ENCODE peak calls at places on chromosomes 1 and 21, in ten cellular contexts. One of them, this sample, is unnamed.
A peak's percentile ranks its signal among the peaks of the same experiment; 100 is the strongest.

GRCh38 chr1:186183970-186184628 is 191.0 kb downstream of the TPR start:
- DNase-seq in left ventricle myocardium inferior: no peak
- DNase-seq in heart right ventricle: no peak
- DNase-seq in sigmoid colon: no peak
- DNase-seq in BE2C: no peak
- DNase-seq in endodermal cell: no peak
- DNase-seq in body of pancreas: no peak
- DNase-seq in CD8-positive, alpha-beta memory T cell: no peak
- DNase-seq in thyroid gland: no peak
- DNase-seq in iPS DF 6.9: no peak
- DNase-seq in this sample: no peak

GRCh38 chr1:47701741-47702515 is 264.1 kb downstream of the FOXD2 start:
- DNase-seq in left ventricle myocardium inferior: no peak
- DNase-seq in heart right ventricle: no peak
- DNase-seq in sigmoid colon: no peak
- DNase-seq in BE2C: no peak
- DNase-seq in endodermal cell: no peak
- DNase-seq in body of pancreas: no peak
- DNase-seq in CD8-positive, alpha-beta memory T cell: no peak
- DNase-seq in thyroid gland: no peak
- DNase-seq in iPS DF 6.9: no peak
- DNase-seq in this sample: no peak

GRCh38 chr1:98051065-98051675 is 130.3 kb upstream of the DPYD start:
- DNase-seq in left ventricle myocardium inferior: peak; percentile 45
- DNase-seq in heart right ventricle: peak; percentile 36
- DNase-seq in sigmoid colon: no peak
- DNase-seq in BE2C: peak; percentile 82
- DNase-seq in endodermal cell: peak; percentile 92
- DNase-seq in body of pancreas: peak; percentile 74
- DNase-seq in CD8-positive, alpha-beta memory T cell: peak; percentile 75
- DNase-seq in thyroid gland: peak; percentile 53
- DNase-seq in iPS DF 6.9: no peak
- DNase-seq in this sample: peak; percentile 87

GRCh38 chr1:21919520-21919919 is 17.6 kb downstream of the HSPG2 start:
- DNase-seq in left ventricle myocardium inferior: no peak
- DNase-seq in heart right ventricle: no peak
- DNase-seq in sigmoid colon: no peak
- DNase-seq in BE2C: no peak
- DNase-seq in endodermal cell: no peak
- DNase-seq in body of pancreas: peak; percentile 17
- DNase-seq in CD8-positive, alpha-beta memory T cell: no peak
- DNase-seq in thyroid gland: no peak
- DNase-seq in iPS DF 6.9: no peak
- DNase-seq in this sample: no peak

GRCh38 chr1:41109316-41110263 is 88.1 kb upstream of the SLFNL1 start:
- DNase-seq in left ventricle myocardium inferior: no peak
- DNase-seq in heart right ventricle: no peak
- DNase-seq in sigmoid colon: peak; percentile 85
- DNase-seq in BE2C: peak; percentile 11
- DNase-seq in endodermal cell: no peak
- DNase-seq in body of pancreas: peak; percentile 81
- DNase-seq in CD8-positive, alpha-beta memory T cell: no peak
- DNase-seq in thyroid gland: peak; percentile 54
- DNase-seq in iPS DF 6.9: no peak
- DNase-seq in this sample: peak; percentile 32

GRCh38 chr1:9413143-9413876 is 120.6 kb downstream of the SPSB1 start:
- DNase-seq in left ventricle myocardium inferior: peak; percentile 55
- DNase-seq in heart right ventricle: peak; percentile 64
- DNase-seq in sigmoid colon: peak; percentile 89
- DNase-seq in BE2C: no peak
- DNase-seq in endodermal cell: peak; percentile 84
- DNase-seq in body of pancreas: peak; percentile 83
- DNase-seq in CD8-positive, alpha-beta memory T cell: peak; percentile 51
- DNase-seq in thyroid gland: peak; percentile 83
- DNase-seq in iPS DF 6.9: no peak
- DNase-seq in this sample: peak; percentile 59

GRCh38 chr21:45102391-45102932 is 28.1 kb downstream of the ADARB1 start:
- DNase-seq in left ventricle myocardium inferior: no peak
- DNase-seq in heart right ventricle: no peak
- DNase-seq in sigmoid colon: no peak
- DNase-seq in BE2C: no peak
- DNase-seq in endodermal cell: no peak
- DNase-seq in body of pancreas: peak; percentile 34
- DNase-seq in CD8-positive, alpha-beta memory T cell: no peak
- DNase-seq in thyroid gland: no peak
- DNase-seq in iPS DF 6.9: no peak
- DNase-seq in this sample: no peak

GRCh38 chr21:15638856-15639549 is 90.8 kb upstream of the USP25 start:
- DNase-seq in left ventricle myocardium inferior: no peak
- DNase-seq in heart right ventricle: no peak
- DNase-seq in sigmoid colon: no peak
- DNase-seq in BE2C: no peak
- DNase-seq in endodermal cell: no peak
- DNase-seq in body of pancreas: peak; percentile 94
- DNase-seq in CD8-positive, alpha-beta memory T cell: no peak
- DNase-seq in thyroid gland: peak; percentile 95
- DNase-seq in iPS DF 6.9: no peak
- DNase-seq in this sample: no peak

DNA sequence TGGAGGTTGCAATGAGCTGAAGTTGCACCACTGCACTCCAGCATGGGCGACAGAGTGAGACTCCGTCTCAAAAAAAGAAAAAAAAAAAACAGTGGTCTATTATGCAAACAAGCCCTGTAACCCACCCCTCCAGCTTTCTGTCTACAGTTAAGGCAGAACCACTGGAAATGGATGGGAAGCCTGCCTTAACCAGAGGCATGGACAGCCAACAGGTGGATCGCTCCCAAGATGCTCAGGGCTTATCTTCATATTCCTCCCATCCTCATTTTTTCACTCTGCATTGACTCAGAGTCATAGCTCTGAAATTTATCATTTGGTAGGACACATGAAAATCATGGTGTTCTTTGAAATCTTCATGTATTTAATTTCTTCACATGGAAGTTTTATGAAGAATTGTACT is 8.7 kb downstream of the MTFR1L start:
- DNase-seq in left ventricle myocardium inferior: no peak
- DNase-seq in heart right ventricle: no peak
- DNase-seq in sigmoid colon: no peak
- DNase-seq in BE2C: no peak
- DNase-seq in endodermal cell: no peak
- DNase-seq in body of pancreas: no peak
- DNase-seq in CD8-positive, alpha-beta memory T cell: no peak
- DNase-seq in thyroid gland: no peak
- DNase-seq in iPS DF 6.9: no peak
- DNase-seq in this sample: no peak
- H3K36me3 ChIP-seq in left ventricle myocardium inferior: peaks cover 87% of the 10 kb centered on the region
- H3K36me3 ChIP-seq in heart right ventricle: peaks cover 89% of the 10 kb centered on the region
- H3K36me3 ChIP-seq in sigmoid colon: peaks cover 79% of the 10 kb centered on the region
- H3K36me3 ChIP-seq in BE2C: peaks cover 14% of the 10 kb centered on the region
- H3K36me3 ChIP-seq in endodermal cell: peaks cover 57% of the 10 kb centered on the region
- H3K36me3 ChIP-seq in body of pancreas: peaks cover 2% of the 10 kb centered on the region
- H3K36me3 ChIP-seq in CD8-positive, alpha-beta memory T cell: peaks cover 48% of the 10 kb centered on the region
- H3K36me3 ChIP-seq in thyroid gland: peaks cover 70% of the 10 kb centered on the region
- H3K36me3 ChIP-seq in iPS DF 6.9: peaks cover 24% of the 10 kb centered on the region
- H3K36me3 ChIP-seq in this sample: peaks cover 30% of the 10 kb centered on the region

GRCh38 chr1:203703586-203703985 is 61.4 kb upstream of the LAX1 start:
- DNase-seq in left ventricle myocardium inferior: no peak
- DNase-seq in heart right ventricle: no peak
- DNase-seq in sigmoid colon: no peak
- DNase-seq in BE2C: no peak
- DNase-seq in endodermal cell: no peak
- DNase-seq in body of pancreas: no peak
- DNase-seq in CD8-positive, alpha-beta memory T cell: no peak
- DNase-seq in thyroid gland: no peak
- DNase-seq in iPS DF 6.9: no peak
- DNase-seq in this sample: no peak

GRCh38 chr1:203701606-203702005 is 63.4 kb upstream of the LAX1 start:
- DNase-seq in left ventricle myocardium inferior: no peak
- DNase-seq in heart right ventricle: no peak
- DNase-seq in sigmoid colon: no peak
- DNase-seq in BE2C: no peak
- DNase-seq in endodermal cell: no peak
- DNase-seq in body of pancreas: no peak
- DNase-seq in CD8-positive, alpha-beta memory T cell: no peak
- DNase-seq in thyroid gland: no peak
- DNase-seq in iPS DF 6.9: no peak
- DNase-seq in this sample: no peak

GRCh38 chr1:203706444-203706843 is 58.5 kb upstream of the LAX1 start:
- DNase-seq in left ventricle myocardium inferior: no peak
- DNase-seq in heart right ventricle: no peak
- DNase-seq in sigmoid colon: no peak
- DNase-seq in BE2C: no peak
- DNase-seq in endodermal cell: no peak
- DNase-seq in body of pancreas: no peak
- DNase-seq in CD8-positive, alpha-beta memory T cell: no peak
- DNase-seq in thyroid gland: no peak
- DNase-seq in iPS DF 6.9: no peak
- DNase-seq in this sample: no peak

GRCh38 chr1:203702130-203702577 is 62.8 kb upstream of the LAX1 start:
- DNase-seq in left ventricle myocardium inferior: no peak
- DNase-seq in heart right ventricle: no peak
- DNase-seq in sigmoid colon: peak; percentile 76
- DNase-seq in BE2C: peak; percentile 59
- DNase-seq in endodermal cell: peak; percentile 92
- DNase-seq in body of pancreas: peak; percentile 49
- DNase-seq in CD8-positive, alpha-beta memory T cell: peak; percentile 69
- DNase-seq in thyroid gland: peak; percentile 62
- DNase-seq in iPS DF 6.9: peak; percentile 75
- DNase-seq in this sample: peak; percentile 76

DNA sequence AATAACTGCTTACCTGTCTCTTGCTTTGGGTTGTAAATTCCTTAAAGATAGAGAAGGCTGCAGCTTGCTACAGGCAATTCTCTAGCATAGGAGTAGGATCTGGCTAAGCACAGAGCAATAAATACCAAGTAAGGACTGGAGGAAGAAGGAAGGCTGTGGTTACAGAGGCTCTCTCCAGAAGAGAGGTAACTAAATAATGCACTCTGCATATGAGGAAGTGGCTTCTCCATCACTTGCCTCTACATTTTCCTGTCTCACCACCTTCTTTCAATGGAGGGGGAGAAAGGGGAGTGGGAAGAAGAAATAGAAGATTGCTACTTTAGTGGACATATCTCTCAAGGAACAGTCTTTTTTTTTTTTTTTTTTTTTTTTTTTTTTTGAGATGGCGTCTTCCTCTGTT is 60.9 kb upstream of the LAX1 start:
- DNase-seq in left ventricle myocardium inferior: no peak
- DNase-seq in heart right ventricle: no peak
- DNase-seq in sigmoid colon: no peak
- DNase-seq in BE2C: no peak
- DNase-seq in endodermal cell: no peak
- DNase-seq in body of pancreas: no peak
- DNase-seq in CD8-positive, alpha-beta memory T cell: no peak
- DNase-seq in thyroid gland: no peak
- DNase-seq in iPS DF 6.9: no peak
- DNase-seq in this sample: no peak
- H3K36me3 ChIP-seq in left ventricle myocardium inferior: peaks cover 100% of the 10 kb centered on the region
- H3K36me3 ChIP-seq in heart right ventricle: peaks cover 100% of the 10 kb centered on the region
- H3K36me3 ChIP-seq in sigmoid colon: peaks cover 55% of the 10 kb centered on the region
- H3K36me3 ChIP-seq in BE2C: no peaks in the 10 kb centered on the region
- H3K36me3 ChIP-seq in endodermal cell: peaks cover 80% of the 10 kb centered on the region
- H3K36me3 ChIP-seq in body of pancreas: peaks cover 28% of the 10 kb centered on the region
- H3K36me3 ChIP-seq in CD8-positive, alpha-beta memory T cell: peaks cover 63% of the 10 kb centered on the region
- H3K36me3 ChIP-seq in thyroid gland: peaks cover 31% of the 10 kb centered on the region
- H3K36me3 ChIP-seq in iPS DF 6.9: no peaks in the 10 kb centered on the region
- H3K36me3 ChIP-seq in this sample: no peaks in the 10 kb centered on the region

DNA sequence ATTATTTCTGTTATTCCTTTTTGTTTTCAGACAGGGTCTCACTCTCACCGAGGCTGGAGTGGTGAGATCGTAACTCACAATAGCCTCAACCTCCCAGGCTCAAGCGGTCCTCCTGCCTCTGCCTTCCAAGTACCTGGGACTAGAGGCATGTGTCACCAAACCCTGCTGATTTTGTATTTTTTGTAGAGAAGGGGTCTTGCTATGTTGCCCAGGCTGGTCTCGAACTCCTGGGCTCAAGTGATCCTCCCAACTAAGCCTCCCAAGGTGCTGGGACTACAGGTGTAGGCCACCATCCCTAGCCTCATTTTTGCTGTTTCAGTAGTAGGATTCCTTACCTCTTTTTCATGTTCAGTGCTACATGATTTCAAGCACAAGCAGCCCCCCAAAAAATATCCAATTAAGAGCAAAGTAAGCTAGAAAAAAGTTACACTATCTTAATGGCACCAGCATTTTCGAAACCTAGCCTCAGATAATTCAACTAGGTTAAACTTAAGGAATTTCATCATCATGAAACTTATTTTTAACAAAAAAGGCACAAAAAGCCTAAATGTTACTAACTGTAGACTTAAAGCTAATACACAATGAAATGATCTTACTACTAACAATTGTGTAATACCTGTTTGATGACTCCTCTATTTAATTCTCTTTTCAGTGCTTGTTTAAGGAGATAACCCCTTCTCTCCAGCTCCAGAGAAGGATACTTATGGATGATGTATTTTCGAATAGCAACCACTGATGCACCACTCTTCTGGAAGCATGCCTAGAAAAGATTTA is 16.6 kb downstream of the HP1BP3 start:
- DNase-seq in left ventricle myocardium inferior: no peak
- DNase-seq in heart right ventricle: no peak
- DNase-seq in sigmoid colon: no peak
- DNase-seq in BE2C: no peak
- DNase-seq in endodermal cell: no peak
- DNase-seq in body of pancreas: no peak
- DNase-seq in CD8-positive, alpha-beta memory T cell: no peak
- DNase-seq in thyroid gland: no peak
- DNase-seq in iPS DF 6.9: no peak
- DNase-seq in this sample: no peak
- H3K36me3 ChIP-seq in left ventricle myocardium inferior: peaks cover 99% of the 10 kb centered on the region
- H3K36me3 ChIP-seq in heart right ventricle: peaks cover 100% of the 10 kb centered on the region
- H3K36me3 ChIP-seq in sigmoid colon: peaks cover 65% of the 10 kb centered on the region
- H3K36me3 ChIP-seq in BE2C: peaks cover 49% of the 10 kb centered on the region
- H3K36me3 ChIP-seq in endodermal cell: peaks cover 95% of the 10 kb centered on the region
- H3K36me3 ChIP-seq in body of pancreas: peaks cover 59% of the 10 kb centered on the region
- H3K36me3 ChIP-seq in CD8-positive, alpha-beta memory T cell: peaks cover 77% of the 10 kb centered on the region
- H3K36me3 ChIP-seq in thyroid gland: peaks cover 49% of the 10 kb centered on the region
- H3K36me3 ChIP-seq in iPS DF 6.9: peaks cover 23% of the 10 kb centered on the region
- H3K36me3 ChIP-seq in this sample: peaks cover 6% of the 10 kb centered on the region

DNA sequence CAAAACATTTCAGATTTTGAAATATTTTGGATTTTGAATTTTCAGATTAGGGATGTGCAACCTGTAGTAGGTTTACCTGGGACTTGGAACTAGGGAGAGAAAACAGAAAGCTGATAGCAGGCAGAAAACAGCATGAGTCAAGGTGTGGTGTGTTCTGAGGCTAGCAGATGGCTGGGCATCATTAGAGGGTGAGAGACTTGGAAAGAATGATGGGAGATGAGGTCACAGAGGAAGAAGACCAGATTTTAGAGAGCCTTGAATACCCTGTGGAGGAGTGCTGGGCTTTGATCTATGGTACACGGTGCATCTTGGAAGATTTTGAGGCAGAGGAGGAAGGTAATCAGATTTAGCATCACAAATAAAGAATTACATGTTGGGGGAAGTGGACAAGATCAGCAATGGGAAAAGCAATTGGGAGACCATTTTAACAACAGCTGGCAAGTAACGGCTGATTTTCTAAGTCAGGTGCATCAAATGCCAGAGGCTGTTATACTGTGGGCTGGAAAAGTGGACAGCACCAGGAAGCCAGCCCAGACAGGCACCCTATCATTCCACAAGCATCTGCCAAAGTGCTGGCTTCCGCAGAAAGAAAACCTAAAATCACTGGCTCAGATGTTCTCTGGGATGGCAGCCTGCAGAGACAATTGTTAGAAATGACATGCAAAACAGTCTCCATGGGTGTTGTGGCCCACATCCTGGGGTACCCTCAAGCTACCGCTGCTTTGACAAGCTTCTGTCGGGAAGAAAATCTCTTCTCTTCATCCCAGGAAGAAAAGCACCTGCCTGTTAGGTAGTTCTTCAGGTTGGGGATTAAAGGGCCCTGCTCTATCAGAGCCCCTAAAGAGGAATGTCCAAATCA is 30.9 kb upstream of the CAMK1G start:
- DNase-seq in left ventricle myocardium inferior: no peak
- DNase-seq in heart right ventricle: no peak
- DNase-seq in sigmoid colon: no peak
- DNase-seq in BE2C: no peak
- DNase-seq in endodermal cell: no peak
- DNase-seq in body of pancreas: no peak
- DNase-seq in CD8-positive, alpha-beta memory T cell: no peak
- DNase-seq in thyroid gland: no peak
- DNase-seq in iPS DF 6.9: no peak
- DNase-seq in this sample: no peak
- H3K36me3 ChIP-seq in left ventricle myocardium inferior: no peaks in the 10 kb centered on the region
- H3K36me3 ChIP-seq in heart right ventricle: no peaks in the 10 kb centered on the region
- H3K36me3 ChIP-seq in sigmoid colon: no peaks in the 10 kb centered on the region
- H3K36me3 ChIP-seq in BE2C: no peaks in the 10 kb centered on the region
- H3K36me3 ChIP-seq in endodermal cell: no peaks in the 10 kb centered on the region
- H3K36me3 ChIP-seq in body of pancreas: no peaks in the 10 kb centered on the region
- H3K36me3 ChIP-seq in CD8-positive, alpha-beta memory T cell: no peaks in the 10 kb centered on the region
- H3K36me3 ChIP-seq in thyroid gland: no peaks in the 10 kb centered on the region
- H3K36me3 ChIP-seq in iPS DF 6.9: no peaks in the 10 kb centered on the region
- H3K36me3 ChIP-seq in this sample: no peaks in the 10 kb centered on the region

This sample was measured in tibial nerve.